ENCODE peak calls at places on chromosomes 7 and 10, in seven cellular contexts. Z is C1 segment of cervical spinal cord, Q is cardiac muscle cell, H is pancreas, Y is KG1, L is ascending aorta, W is pulmonary artery endothelial cell. R is an unnamed sample.

GRCh38 chr7:71625534-71625933 is 493.6 kb downstream of the GALNT17 start:
- DNase-seq in Z (no peak), H (no peak), W (no peak), Y (no peak), Q (no peak), L (no peak), R (no peak)

GRCh38 chr10:122669842-122670241 is 29.8 kb downstream of the C10orf120 start:
- DNase-seq in Z (no peak), L (no peak), H (no peak), W (no peak), Q (no peak), Y (no peak), R (no peak)

GRCh38 chr7:54932818-54933543 is 85.8 kb upstream of the EGFR start:
- DNase-seq in W (no peak), Z (no peak), H (peak), Y (no peak), Q (peak), L (no peak), R (no peak)

GRCh38 chr10:14328881-14329280 is 1.8 kb downstream of the FRMD4A start:
- DNase-seq in Q (no peak), Z (no peak), L (no peak), H (no peak), Y (no peak), W (no peak), R (no peak)

GRCh38 chr10:113329121-113329596 is 223.7 kb upstream of the HABP2 start:
- DNase-seq in Z (no peak), Y (no peak), Q (no peak), W (no peak), L (no peak), H (no peak), R (no peak)

GRCh38 chr7:33742999-33743587 is 162.2 kb upstream of the BMPER start:
- DNase-seq in L (no peak), Z (no peak), Y (no peak), W (no peak), Q (no peak), H (no peak), R (no peak)

GRCh38 chr7:38283107-38283506 is 9.7 kb upstream of the TARP start:
- DNase-seq in Z (no peak), H (no peak), Y (no peak), W (no peak), L (no peak), Q (no peak), R (no peak)

GRCh38 chr10:73862011-73862410 is 12.3 kb downstream of the CAMK2G start:
- DNase-seq in L (no peak), Y (no peak), H (no peak), Z (no peak), Q (no peak), W (no peak), R (no peak)

GRCh38 chr7:42915356-42915755 is 3.5 kb upstream of the C7orf25 start:
- DNase-seq in Q (no peak), L (no peak), Y (no peak), H (no peak), W (no peak), Z (no peak), R (no peak)

GRCh38 chr7:43870316-43870715 is 999 bp upstream of the MRPS24 start:
- DNase-seq in W (no peak), Q (no peak), L (no peak), Y (no peak), Z (no peak), H (no peak), R (no peak)

GRCh38 chr7:131190146-131190545 is 137.5 kb upstream of the MKLN1 start:
- DNase-seq in Q (no peak), Z (no peak), Y (no peak), H (no peak), W (no peak), L (no peak), R (no peak)

GRCh38 chr10:116669080-116669479 is 48.3 kb downstream of the PNLIPRP2 start:
- DNase-seq in Z (no peak), Y (no peak), H (no peak), W (no peak), Q (no peak), L (no peak), R (no peak)

GRCh38 chr7:16323313-16323712 is 98.0 kb downstream of the CRPPA start:
- DNase-seq in Q (no peak), Y (no peak), L (no peak), W (no peak), H (no peak), Z (no peak), R (no peak)

GRCh38 chr10:12697741-12698140 is 303.8 kb downstream of the CCDC3 start:
- DNase-seq in Z (no peak), H (peak), W (no peak), Q (no peak), Y (no peak), L (no peak), R (no peak)

GRCh38 chr10:77431209-77431611 is 206.4 kb downstream of the KCNMA1 start:
- DNase-seq in Z (no peak), W (no peak), Y (no peak), H (no peak), Q (no peak), L (no peak), R (no peak)

GRCh38 chr7:159015081-159015893 is 129.4 kb downstream of the VIPR2 start:
- DNase-seq in L (peak), Q (peak), H (no peak), W (no peak), Y (no peak), Z (no peak), R (no peak)

GRCh38 chr7:49400891-49401550 is 372.4 kb upstream of the VWC2 start:
- DNase-seq in Y (no peak), Z (no peak), Q (no peak), H (no peak), W (no peak), L (no peak), R (no peak)

GRCh38 chr10:50972591-50972990 is 87.2 kb upstream of the A1CF start:
- DNase-seq in Y (no peak), W (no peak), L (no peak), Z (no peak), Q (no peak), H (peak), R (no peak)

GRCh38 chr7:2894118-2894940 is 50.2 kb upstream of the GNA12 start:
- DNase-seq in H (no peak), Z (no peak), W (no peak), L (no peak), Y (no peak), Q (no peak), R (no peak)

GRCh38 chr10:50421026-50421719 is 169.9 kb upstream of the ASAH2 start:
- DNase-seq in W (no peak), H (no peak), Y (no peak), Q (peak), L (no peak), Z (no peak), R (peak)

GRCh38 chr7:149716007-149716931 is 57.1 kb downstream of the ZNF467 start:
- DNase-seq in Z (no peak), Q (peak), L (no peak), W (no peak), H (no peak), Y (no peak), R (no peak)

GRCh38 chr10:99656199-99657064 is 2.9 kb upstream of the ENTPD7 start:
- DNase-seq in Z (no peak), Y (no peak), Q (no peak), H (no peak), W (no peak), L (no peak), R (peak)

GRCh38 chr10:47451998-47452494 is 31.9 kb downstream of the ANXA8 start:
- DNase-seq in Z (no peak), H (no peak), L (no peak), W (no peak), Q (no peak), Y (no peak), R (no peak)

GRCh38 chr10:70267161-70267933 is 16.5 kb downstream of the NPFFR1 start:
- DNase-seq in L (no peak), Z (no peak), Y (no peak), W (no peak), H (no peak), Q (no peak), R (no peak)

GRCh38 chr7:130966246-130967009 is 232.4 kb upstream of the KLF14 start:
- DNase-seq in Q (no peak), Y (no peak), H (no peak), Z (no peak), L (no peak), W (no peak), R (no peak)

GRCh38 chr10:76711374-76711997 is 926.1 kb downstream of the KCNMA1 start:
- DNase-seq in Z (peak), W (no peak), Q (no peak), Y (no peak), H (no peak), L (no peak), R (no peak)

GRCh38 chr10:17349717-17350116 is 104.7 kb downstream of the ST8SIA6 start:
- DNase-seq in Q (no peak), Y (no peak), Z (no peak), L (no peak), H (no peak), W (no peak), R (no peak)

R was measured in GF-D8.